ENCODE peak calls at places on chromosomes 13 and 19, in four cellular contexts. One of them, this sample, is unnamed.

GRCh38 chr19:18135712-18136584 is 17.0 kb upstream of the PIK3R2 start:
- DNase-seq in coronary artery: no peak
- DNase-seq in NCI-H1417: no peak
- DNase-seq in MCF 10A: peak; percentile 41
- DNase-seq in this sample: no peak

GRCh38 chr19:17553256-17553655 is 2.2 kb upstream of the COLGALT1 start:
- DNase-seq in coronary artery: no peak
- DNase-seq in NCI-H1417: no peak
- DNase-seq in MCF 10A: peak; percentile 96
- DNase-seq in this sample: no peak

GRCh38 chr19:40424637-40425449 is 949 bp downstream of the SERTAD1 start:
- DNase-seq in coronary artery: peak; percentile 81
- DNase-seq in NCI-H1417: no peak
- DNase-seq in MCF 10A: peak; percentile 16
- DNase-seq in this sample: no peak

GRCh38 chr13:67299072-67299635 is 69.0 kb upstream of the PCDH9 start:
- DNase-seq in coronary artery: no peak
- DNase-seq in NCI-H1417: no peak
- DNase-seq in MCF 10A: peak; percentile 62
- DNase-seq in this sample: no peak

GRCh38 chr13:29379281-29379680 is 216.2 kb downstream of the SLC7A1 start:
- DNase-seq in coronary artery: no peak
- DNase-seq in NCI-H1417: no peak
- DNase-seq in MCF 10A: no peak
- DNase-seq in this sample: no peak

GRCh38 chr19:58581227-58582141 is 8.3 kb upstream of the MZF1 start:
- DNase-seq in coronary artery: peak; percentile 87
- DNase-seq in NCI-H1417: no peak
- DNase-seq in MCF 10A: peak; percentile 55
- DNase-seq in this sample: peak; percentile 88

GRCh38 chr19:46109876-46110275 is 14.6 kb downstream of the IGFL3 start:
- DNase-seq in coronary artery: no peak
- DNase-seq in NCI-H1417: no peak
- DNase-seq in MCF 10A: no peak
- DNase-seq in this sample: no peak

GRCh38 chr19:1205114-1206062 is at the start of gene STK11:
- DNase-seq in coronary artery: peak; percentile 99
- DNase-seq in NCI-H1417: peak; percentile 98
- DNase-seq in MCF 10A: peak; percentile 98
- DNase-seq in this sample: peak; percentile 100

GRCh38 chr13:101919541-101920306 is 467.2 kb downstream of the ITGBL1 start:
- DNase-seq in coronary artery: no peak
- DNase-seq in NCI-H1417: peak; percentile 92
- DNase-seq in MCF 10A: peak; percentile 37
- DNase-seq in this sample: no peak

GRCh38 chr19:36605101-36605838 is at the start of gene ZNF382:
- DNase-seq in coronary artery: no peak
- DNase-seq in NCI-H1417: peak; percentile 58
- DNase-seq in MCF 10A: no peak
- DNase-seq in this sample: peak; percentile 95

GRCh38 chr19:7159105-7159933 is 89.8 kb downstream of the ZNF557 start:
- DNase-seq in coronary artery: peak; percentile 86
- DNase-seq in NCI-H1417: no peak
- DNase-seq in MCF 10A: peak; percentile 48
- DNase-seq in this sample: no peak

GRCh38 chr19:2887391-2887914 is 13.3 kb upstream of the ZNF57 start:
- DNase-seq in coronary artery: no peak
- DNase-seq in NCI-H1417: peak; percentile 79
- DNase-seq in MCF 10A: peak; percentile 70
- DNase-seq in this sample: no peak

GRCh38 chr13:100648354-100648753 is 26.2 kb downstream of the TMTC4 start:
- DNase-seq in coronary artery: no peak
- DNase-seq in NCI-H1417: no peak
- DNase-seq in MCF 10A: no peak
- DNase-seq in this sample: no peak

GRCh38 chr19:3882041-3882384 is 1.5 kb downstream of the ATCAY start:
- DNase-seq in coronary artery: no peak
- DNase-seq in NCI-H1417: no peak
- DNase-seq in MCF 10A: no peak
- DNase-seq in this sample: no peak

GRCh38 chr19:11401808-11402543 is 17.1 kb downstream of the RGL3 start:
- DNase-seq in coronary artery: no peak
- DNase-seq in NCI-H1417: no peak
- DNase-seq in MCF 10A: no peak
- DNase-seq in this sample: no peak

GRCh38 chr13:110127986-110128511 is 178.9 kb downstream of the COL4A1 start:
- DNase-seq in coronary artery: no peak
- DNase-seq in NCI-H1417: no peak
- DNase-seq in MCF 10A: no peak
- DNase-seq in this sample: no peak

GRCh38 chr13:76672422-76672821 is 213.8 kb downstream of the KCTD12 start:
- DNase-seq in coronary artery: no peak
- DNase-seq in NCI-H1417: no peak
- DNase-seq in MCF 10A: peak; percentile 75
- DNase-seq in this sample: no peak

GRCh38 chr13:77919351-77920294 is 992 bp upstream of the EDNRB start:
- DNase-seq in coronary artery: peak; percentile 74
- DNase-seq in NCI-H1417: peak; percentile 66
- DNase-seq in MCF 10A: no peak
- DNase-seq in this sample: no peak

GRCh38 chr19:10290439-10290875 is 705 bp downstream of the ICAM5 start:
- DNase-seq in coronary artery: no peak
- DNase-seq in NCI-H1417: peak; percentile 59
- DNase-seq in MCF 10A: peak; percentile 18
- DNase-seq in this sample: no peak

GRCh38 chr19:18470153-18470552 is 32.2 kb upstream of the ISYNA1 start:
- DNase-seq in coronary artery: no peak
- DNase-seq in NCI-H1417: no peak
- DNase-seq in MCF 10A: peak; percentile 31
- DNase-seq in this sample: no peak

GRCh38 chr13:90201198-90201597 is 1146.3 kb upstream of the MIR17HG start:
- DNase-seq in coronary artery: no peak
- DNase-seq in NCI-H1417: no peak
- DNase-seq in MCF 10A: no peak
- DNase-seq in this sample: no peak

GRCh38 chr19:45947926-45948325 is 25.7 kb downstream of the NOVA2 start:
- DNase-seq in coronary artery: no peak
- DNase-seq in NCI-H1417: no peak
- DNase-seq in MCF 10A: peak; percentile 11
- DNase-seq in this sample: no peak

GRCh38 chr13:46296920-46297319 is 85.2 kb downstream of the LRRC63 start:
- DNase-seq in coronary artery: no peak
- DNase-seq in NCI-H1417: no peak
- DNase-seq in MCF 10A: peak; percentile 85
- DNase-seq in this sample: no peak

GRCh38 chr13:111460548-111461444 is 140.4 kb downstream of the TEX29 start:
- DNase-seq in coronary artery: peak; percentile 47
- DNase-seq in NCI-H1417: peak; percentile 70
- DNase-seq in MCF 10A: peak; percentile 40
- DNase-seq in this sample: no peak

GRCh38 chr13:21361123-21361522 is 98.0 kb downstream of the ZDHHC20 start:
- DNase-seq in coronary artery: no peak
- DNase-seq in NCI-H1417: no peak
- DNase-seq in MCF 10A: no peak
- DNase-seq in this sample: peak; percentile 71

GRCh38 chr19:38224014-38224862 is at the start of gene DPF1:
- DNase-seq in coronary artery: no peak
- DNase-seq in NCI-H1417: peak; percentile 75
- DNase-seq in MCF 10A: peak; percentile 74
- DNase-seq in this sample: peak; percentile 89

GRCh38 chr13:39159393-39159792 is 121.1 kb downstream of the NHLRC3 start:
- DNase-seq in coronary artery: no peak
- DNase-seq in NCI-H1417: peak; percentile 77
- DNase-seq in MCF 10A: no peak
- DNase-seq in this sample: no peak

GRCh38 chr13:33174491-33174890 is 111.1 kb downstream of the STARD13 start:
- DNase-seq in coronary artery: no peak
- DNase-seq in NCI-H1417: peak; percentile 30
- DNase-seq in MCF 10A: no peak
- DNase-seq in this sample: no peak

GRCh38 chr13:25756916-25757315 is 294.9 kb downstream of the SHISA2 start:
- DNase-seq in coronary artery: no peak
- DNase-seq in NCI-H1417: no peak
- DNase-seq in MCF 10A: no peak
- DNase-seq in this sample: no peak

This sample was measured in osteocyte.